ENCODE peak calls at places on chromosomes 13 and 19, in eight cellular contexts. F is left lung; C is WTC11; P is stimulated activated CD8-positive, alpha-beta memory T cell treated with anti-CD3 and anti-CD28 coated beads, Interleukin-7, amount 100 ng/mL, for 1 hour; O is cardiac fibroblast; Z is activated CD4-positive, alpha-beta T cell treated with anti-CD3 and anti-CD28 coated beads, Interleukin-2, amount 50 U/mL, for 1 hour; Y is foreskin fibroblast; U is RWPE1. X is an unnamed sample.

GRCh38 chr19:14347999-14348889 is 33.0 kb upstream of the ADGRE5 start:
- DNase-seq in F (peak; percentile 94), C (peak; percentile 80), P (no peak), O (peak; percentile 45), Z (peak; percentile 63), Y (peak; percentile 73), U (peak; percentile 81), X (peak; percentile 60)

GRCh38 chr13:90793261-90793785 is 554.2 kb upstream of the MIR17HG start:
- DNase-seq in F (no peak), C (no peak), P (no peak), O (no peak), Z (no peak), Y (no peak), U (no peak), X (no peak)

GRCh38 chr19:15248648-15249559 is 16.7 kb upstream of the EPHX3 start:
- DNase-seq in F (peak; percentile 87), C (no peak), P (no peak), O (peak; percentile 94), Z (no peak), Y (peak; percentile 95), U (peak; percentile 90), X (no peak)

GRCh38 chr13:75726313-75726712 is 90.2 kb downstream of the LMO7 start:
- DNase-seq in F (no peak), C (no peak), P (no peak), O (no peak), Z (no peak), Y (no peak), U (no peak), X (no peak)

GRCh38 chr13:73070451-73070850 is 11.6 kb downstream of the KLF5 start:
- DNase-seq in F (no peak), C (no peak), P (no peak), O (no peak), Z (no peak), Y (no peak), U (no peak), X (no peak)

GRCh38 chr13:113932060-113932459 is 41.8 kb downstream of the C13orf46 start:
- DNase-seq in F (no peak), C (no peak), P (no peak), O (no peak), Z (no peak), Y (no peak), U (no peak), X (no peak)

GRCh38 chr19:44002212-44002565 is 568 bp upstream of the ZNF230 start:
- DNase-seq in F (no peak), C (no peak), P (no peak), O (peak; percentile 24), Z (no peak), Y (peak; percentile 25), U (peak; percentile 2), X (no peak)

GRCh38 chr19:46428278-46429141 is at the start of gene PNMA8C:
- DNase-seq in F (peak; percentile 84), C (peak; percentile 93), P (no peak), O (peak; percentile 63), Z (peak; percentile 35), Y (peak; percentile 86), U (no peak), X (peak; percentile 89)

GRCh38 chr19:2362039-2362969 is 2.2 kb downstream of the TMPRSS9 start:
- DNase-seq in F (no peak), C (no peak), P (no peak), O (no peak), Z (no peak), Y (no peak), U (no peak), X (no peak)

GRCh38 chr19:34431681-34432402 is 3.7 kb downstream of the UBA2 start:
- DNase-seq in F (no peak), C (no peak), P (no peak), O (peak; percentile 25), Z (no peak), Y (no peak), U (no peak), X (no peak)

GRCh38 chr13:27170521-27171243 is 929 bp downstream of the USP12 start:
- DNase-seq in F (peak; percentile 86), C (peak; percentile 75), P (peak; percentile 4), O (no peak), Z (peak; percentile 25), Y (peak; percentile 52), U (peak; percentile 13), X (peak; percentile 54)

GRCh38 chr19:21612403-21612872 is 107.0 kb downstream of the ZNF429 start:
- DNase-seq in F (no peak), C (no peak), P (no peak), O (no peak), Z (no peak), Y (no peak), U (no peak), X (no peak)

GRCh38 chr19:54439174-54439851 is 9.7 kb upstream of the LENG8 start:
- DNase-seq in F (no peak), C (peak; percentile 79), P (no peak), O (peak; percentile 37), Z (no peak), Y (peak; percentile 48), U (no peak), X (no peak)

GRCh38 chr13:31207630-31208549 is 8.1 kb downstream of the B3GLCT start:
- DNase-seq in F (no peak), C (no peak), P (no peak), O (peak; percentile 36), Z (no peak), Y (peak; percentile 63), U (no peak), X (no peak)

GRCh38 chr19:16445238-16446107 is 26.3 kb downstream of the EPS15L1 start:
- DNase-seq in F (peak; percentile 51), C (no peak), P (no peak), O (peak; percentile 71), Z (no peak), Y (peak; percentile 60), U (no peak), X (no peak)

GRCh38 chr13:23966691-23967615 is 69.7 kb upstream of the C1QTNF9B start:
- DNase-seq in F (no peak), C (no peak), P (no peak), O (no peak), Z (no peak), Y (no peak), U (no peak), X (no peak)

GRCh38 chr13:39540929-39541605 is 61.9 kb downstream of the LHFPL6 start:
- DNase-seq in F (no peak), C (no peak), P (no peak), O (no peak), Z (no peak), Y (no peak), U (no peak), X (no peak)

GRCh38 chr13:51620165-51620983 is 36.1 kb downstream of the WDFY2 start:
- DNase-seq in F (no peak), C (no peak), P (no peak), O (no peak), Z (no peak), Y (no peak), U (no peak), X (no peak)

GRCh38 chr19:5112175-5112574 is 143.3 kb downstream of the KDM4B start:
- DNase-seq in F (no peak), C (no peak), P (no peak), O (no peak), Z (no peak), Y (no peak), U (no peak), X (no peak)

GRCh38 chr13:109101550-109102144 is 472.2 kb downstream of the MYO16 start:
- DNase-seq in F (no peak), C (no peak), P (no peak), O (peak; percentile 14), Z (no peak), Y (peak; percentile 24), U (no peak), X (no peak)

GRCh38 chr19:50710612-50711011 is 9.0 kb downstream of the SHANK1 start:
- DNase-seq in F (peak; percentile 28), C (no peak), P (no peak), O (no peak), Z (no peak), Y (no peak), U (no peak), X (no peak)

GRCh38 chr19:27774337-27774736 is 1438.6 kb downstream of the UQCRFS1 start:
- DNase-seq in F (no peak), C (peak; percentile 29), P (no peak), O (peak; percentile 23), Z (no peak), Y (peak; percentile 8), U (no peak), X (no peak)

GRCh38 chr13:113859311-113860050 is 4.4 kb downstream of the GAS6 start:
- DNase-seq in F (no peak), C (peak; percentile 8), P (no peak), O (no peak), Z (no peak), Y (no peak), U (no peak), X (no peak)

GRCh38 chr13:105403065-105403464 is 1132.4 kb downstream of the EFNB2 start:
- DNase-seq in F (no peak), C (no peak), P (no peak), O (no peak), Z (no peak), Y (no peak), U (no peak), X (no peak)

GRCh38 chr13:106373989-106374572 is 161.4 kb downstream of the EFNB2 start:
- DNase-seq in F (no peak), C (no peak), P (no peak), O (peak; percentile 65), Z (no peak), Y (peak; percentile 69), U (no peak), X (no peak)

GRCh38 chr19:10112895-10113591 is 1.6 kb downstream of the P2RY11 start:
- DNase-seq in F (peak; percentile 89), C (peak; percentile 86), P (peak; percentile 40), O (peak; percentile 56), Z (peak; percentile 70), Y (peak; percentile 76), U (no peak), X (no peak)

GRCh38 chr19:17394891-17395415 is 957 bp upstream of the CCDC194 start:
- DNase-seq in F (peak; percentile 91), C (peak; percentile 75), P (no peak), O (peak; percentile 79), Z (peak; percentile 60), Y (peak; percentile 74), U (peak; percentile 74), X (no peak)

GRCh38 chr19:5153601-5154128 is 184.8 kb downstream of the KDM4B start:
- DNase-seq in F (peak; percentile 54), C (no peak), P (no peak), O (no peak), Z (no peak), Y (no peak), U (no peak), X (no peak)

GRCh38 chr13:101416181-101417042 is at the start of gene NALCN:
- DNase-seq in F (peak; percentile 79), C (peak; percentile 34), P (no peak), O (peak; percentile 36), Z (no peak), Y (peak; percentile 63), U (peak; percentile 28), X (peak; percentile 31)

GRCh38 chr13:100138859-100139491 is 50.1 kb downstream of the PCCA start:
- DNase-seq in F (no peak), C (no peak), P (no peak), O (peak; percentile 41), Z (no peak), Y (no peak), U (no peak), X (no peak)

X was measured in neuronal stem cell.